ENCODE peak calls at places on chromosomes 12 and 14, in six cellular contexts. W, C, M, E, Q and Z are unnamed samples.

GRCh38 chr12:103778781-103779180 is 62.3 kb downstream of the NT5DC3 start:
- DNase-seq in M (no peak), C (no peak), W (no peak), Q (no peak), E (no peak), Z (no peak)

GRCh38 chr12:64701283-64701682 is 57.9 kb downstream of the GNS start:
- DNase-seq in C (no peak), M (no peak), W (no peak), Q (no peak), E (no peak), Z (no peak)

GRCh38 chr12:111160350-111161142 is 208.3 kb downstream of the PHETA1 start:
- DNase-seq in E (no peak), W (no peak), M (no peak), Q (no peak), C (no peak), Z (no peak)

GRCh38 chr12:14995583-14996425 is 23.0 kb downstream of the PDE6H start:
- DNase-seq in M (no peak), C (no peak), Q (no peak), E (no peak), W (peak; percentile 77), Z (no peak)

GRCh38 chr12:80946591-80946990 is 8.9 kb upstream of the LIN7A start:
- DNase-seq in E (no peak), Q (no peak), W (no peak), C (no peak), M (no peak), Z (no peak)

GRCh38 chr14:52325126-52325525 is 11.0 kb downstream of the PTGER2 start:
- DNase-seq in C (peak; percentile 56), Q (no peak), E (no peak), W (peak; percentile 89), M (no peak), Z (peak; percentile 10)

GRCh38 chr14:86777950-86778602 is 1214.9 kb downstream of the GALC start:
- DNase-seq in E (no peak), Q (no peak), C (no peak), W (no peak), M (no peak), Z (no peak)

GRCh38 chr12:110798461-110798860 is 48.3 kb upstream of the CCDC63 start:
- DNase-seq in Q (no peak), M (no peak), W (no peak), C (no peak), E (no peak), Z (no peak)

GRCh38 chr12:53966385-53967133 is 6.4 kb upstream of the HOXC11 start:
- DNase-seq in M (no peak), Q (no peak), E (no peak), W (no peak), C (no peak), Z (no peak)

GRCh38 chr14:36313206-36313605 is 7.2 kb downstream of the MBIP start:
- DNase-seq in E (no peak), W (no peak), Q (no peak), C (no peak), M (no peak), Z (no peak)

GRCh38 chr14:94401083-94401482 is 12.7 kb upstream of the SERPINA1 start:
- DNase-seq in Q (no peak), M (no peak), C (no peak), W (no peak), E (no peak), Z (no peak)

GRCh38 chr12:107666009-107666408 is 19.6 kb upstream of the PWP1 start:
- DNase-seq in M (no peak), W (no peak), E (no peak), C (no peak), Q (no peak), Z (no peak)

GRCh38 chr12:75553398-75553797 is 42.0 kb upstream of the KRR1 start:
- DNase-seq in Q (no peak), M (no peak), W (no peak), C (no peak), E (no peak), Z (peak; percentile 5)

GRCh38 chr14:68770553-68771286 is 22.1 kb downstream of the ZFP36L1 start:
- DNase-seq in E (no peak), C (no peak), Q (no peak), W (no peak), M (no peak), Z (no peak)

GRCh38 chr12:124418156-124418555 is 123.3 kb downstream of the RFLNA start:
- DNase-seq in Q (no peak), W (no peak), C (no peak), E (no peak), M (no peak), Z (no peak)

GRCh38 chr12:79618848-79619404 is 71.8 kb downstream of the PAWR start:
- DNase-seq in M (no peak), E (no peak), Q (no peak), W (no peak), C (no peak), Z (no peak)

GRCh38 chr12:85280138-85280983 is at the start of gene ALX1:
- DNase-seq in C (no peak), M (peak; percentile 88), Q (no peak), W (no peak), E (no peak), Z (no peak)

GRCh38 chr14:93533864-93534263 is 103.1 kb downstream of the UNC79 start:
- DNase-seq in E (no peak), W (peak; percentile 29), C (no peak), Q (no peak), M (no peak), Z (peak; percentile 51)

GRCh38 chr14:73610692-73611091 is 1.6 kb upstream of the ACOT6 start:
- DNase-seq in M (peak; percentile 16), W (no peak), C (no peak), E (no peak), Q (no peak), Z (no peak)

GRCh38 chr12:69161835-69162234 is 77.5 kb upstream of the CPSF6 start:
- DNase-seq in Q (no peak), M (no peak), C (peak; percentile 63), E (no peak), W (peak; percentile 90), Z (no peak)

GRCh38 chr12:4353785-4354208 is 25.7 kb downstream of the FGF23 start:
- DNase-seq in E (peak; percentile 61), Q (no peak), W (peak; percentile 12), M (peak; percentile 26), C (peak; percentile 17), Z (no peak)

GRCh38 chr14:72607386-72608125 is 286.3 kb downstream of the DPF3 start:
- DNase-seq in E (no peak), Q (no peak), C (no peak), M (no peak), W (no peak), Z (no peak)

GRCh38 chr12:52392465-52393007 is 7.1 kb upstream of the KRT84 start:
- DNase-seq in C (no peak), Q (no peak), E (no peak), M (no peak), W (no peak), Z (no peak)

GRCh38 chr12:57476162-57476992 is 3.3 kb downstream of the ARHGAP9 start:
- DNase-seq in W (peak; percentile 78), C (peak; percentile 80), E (peak; percentile 82), Q (peak; percentile 69), M (peak; percentile 68), Z (peak; percentile 19)

GRCh38 chr12:69036533-69036932 is 103.6 kb upstream of the CPM start:
- DNase-seq in E (no peak), M (no peak), W (no peak), Q (no peak), C (no peak), Z (no peak)

GRCh38 chr14:92040431-92041040 is 677 bp upstream of the TRIP11 start:
- DNase-seq in C (peak; percentile 9), M (no peak), W (peak; percentile 52), Q (no peak), E (peak; percentile 8), Z (peak; percentile 38)

GRCh38 chr14:103198429-103199140 is 75.3 kb downstream of the TNFAIP2 start:
- DNase-seq in E (no peak), C (no peak), M (no peak), Q (no peak), W (no peak), Z (no peak)

GRCh38 chr12:3602488-3602887 is 111.5 kb downstream of the PRMT8 start:
- DNase-seq in W (no peak), E (no peak), M (no peak), C (no peak), Q (no peak), Z (no peak)

GRCh38 chr12:50249464-50250229 is 33.7 kb downstream of the LIMA1 start:
- DNase-seq in W (peak; percentile 48), M (no peak), C (no peak), E (no peak), Q (no peak), Z (no peak)